ENCODE peak calls at places on chromosomes 3 and 15, in five cellular contexts. U is mesendoderm, R is PC-3, P is mammary epithelial cell, A is IMR-90. J is an unnamed sample.

GRCh38 chr3:73332558-73332957 is 271.1 kb downstream of the EBLN2 start:
- DNase-seq in U (no peak), R (no peak), P (no peak), A (no peak), J (no peak)

GRCh38 chr15:40014390-40014789 is 24.6 kb downstream of the SRP14 start:
- DNase-seq in U (peak; percentile 5), R (no peak), P (no peak), A (no peak), J (no peak)

GRCh38 chr3:73571238-73571741 is 53.5 kb downstream of the PDZRN3 start:
- DNase-seq in U (peak; percentile 87), R (no peak), P (no peak), A (no peak), J (no peak)

GRCh38 chr3:167198949-167199348 is 181.1 kb downstream of the ZBBX start:
- DNase-seq in U (no peak), R (no peak), P (no peak), A (no peak), J (no peak)

GRCh38 chr15:78685925-78686324 is 44.9 kb upstream of the CHRNB4 start:
- DNase-seq in U (no peak), R (no peak), P (no peak), A (no peak), J (no peak)

GRCh38 chr15:64180235-64180824 is 17.5 kb upstream of the PPIB start:
- DNase-seq in U (peak; percentile 61), R (no peak), P (no peak), A (no peak), J (no peak)

GRCh38 chr3:107740992-107741896 is 218.5 kb downstream of the BBX start:
- DNase-seq in U (peak; percentile 36), R (peak; percentile 61), P (peak; percentile 11), A (peak; percentile 45), J (no peak)

GRCh38 chr3:40044487-40044886 is 235.1 kb downstream of the MYRIP start:
- DNase-seq in U (no peak), R (no peak), P (peak; percentile 97), A (no peak), J (peak; percentile 87)

GRCh38 chr15:68511073-68511991 is 67.5 kb upstream of the CORO2B start:
- DNase-seq in U (no peak), R (no peak), P (no peak), A (peak; percentile 57), J (peak; percentile 93)

GRCh38 chr3:143972155-143972494 is 502 bp downstream of the DIPK2A start:
- DNase-seq in U (no peak), R (no peak), P (no peak), A (no peak), J (no peak)

GRCh38 chr3:40120816-40121215 is 188.7 kb upstream of the EIF1B start:
- DNase-seq in U (no peak), R (peak; percentile 21), P (peak; percentile 68), A (no peak), J (peak; percentile 63)

GRCh38 chr3:141729240-141729639 is 8.9 kb upstream of the RNF7 start:
- DNase-seq in U (peak; percentile 7), R (no peak), P (no peak), A (no peak), J (no peak)

GRCh38 chr3:107969994-107970896 is 120.6 kb downstream of the CD47 start:
- DNase-seq in U (no peak), R (peak; percentile 90), P (peak; percentile 67), A (peak; percentile 16), J (peak; percentile 57)

GRCh38 chr3:67245545-67245944 is 247.4 kb downstream of the KBTBD8 start:
- DNase-seq in U (peak; percentile 6), R (no peak), P (no peak), A (no peak), J (no peak)

GRCh38 chr3:118972974-118973373 is 61.7 kb downstream of the IGSF11 start:
- DNase-seq in U (no peak), R (no peak), P (no peak), A (no peak), J (no peak)

GRCh38 chr3:98796334-98796733 is 33.2 kb downstream of the ST3GAL6 start:
- DNase-seq in U (no peak), R (no peak), P (no peak), A (no peak), J (no peak)

GRCh38 chr15:28881170-28881569 is 4.6 kb upstream of the APBA2 start:
- DNase-seq in U (no peak), R (peak; percentile 26), P (no peak), A (peak; percentile 46), J (no peak)

GRCh38 chr3:14900881-14901873 is 46.2 kb upstream of the NR2C2 start:
- DNase-seq in U (no peak), R (no peak), P (no peak), A (no peak), J (no peak)

GRCh38 chr3:32392530-32393302 is 1.1 kb downstream of the CMTM7 start:
- DNase-seq in U (no peak), R (peak; percentile 77), P (peak; percentile 65), A (peak; percentile 77), J (peak; percentile 57)

GRCh38 chr3:13507791-13508339 is 27.8 kb downstream of the HDAC11 start:
- DNase-seq in U (peak; percentile 46), R (peak; percentile 68), P (peak; percentile 14), A (peak; percentile 13), J (no peak)
- H3K9ac ChIP-seq in U (no peak overlapping the region), R (no peak overlapping the region), P (no peak overlapping the region), A (no peak overlapping the region), J (no peak overlapping the region)

GRCh38 chr3:37387462-37387861 is 213.1 kb upstream of the LRRFIP2 start:
- DNase-seq in U (no peak), R (no peak), P (no peak), A (no peak), J (no peak)

GRCh38 chr3:37392957-37393356 is 218.6 kb upstream of the LRRFIP2 start:
- DNase-seq in U (no peak), R (no peak), P (no peak), A (no peak), J (no peak)

GRCh38 chr3:37386627-37387230 is 212.3 kb upstream of the LRRFIP2 start:
- DNase-seq in U (no peak), R (no peak), P (no peak), A (peak; percentile 14), J (no peak)

GRCh38 chr3:37396731-37397130 is 222.3 kb upstream of the LRRFIP2 start:
- DNase-seq in U (no peak), R (no peak), P (no peak), A (no peak), J (no peak)

DNA sequence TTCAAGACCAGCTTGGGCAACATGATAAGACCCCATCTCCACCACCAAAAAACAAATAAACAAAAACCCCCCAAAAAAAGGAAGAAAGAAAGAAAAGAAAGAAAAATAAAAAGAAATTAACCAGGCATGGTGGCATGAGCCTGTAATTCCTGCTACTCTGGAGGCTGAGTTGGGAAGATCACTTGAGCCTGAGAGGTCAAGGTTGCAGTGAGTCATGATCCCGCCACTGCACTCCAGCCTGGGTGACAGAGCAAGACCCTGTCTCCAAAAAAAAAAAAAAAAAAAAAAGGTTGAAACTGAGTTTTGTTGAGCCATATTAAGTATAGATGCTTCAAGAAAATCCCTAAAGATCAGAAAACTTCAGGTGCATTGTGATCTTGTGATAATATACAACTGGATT is 217.3 kb upstream of the LRRFIP2 start:
- DNase-seq in U (no peak), R (no peak), P (no peak), A (no peak), J (no peak)
- H3K9ac ChIP-seq in U (no peak overlapping the region), R (no peak overlapping the region), P (no peak overlapping the region), A (no peak overlapping the region), J (no peak overlapping the region)

DNA sequence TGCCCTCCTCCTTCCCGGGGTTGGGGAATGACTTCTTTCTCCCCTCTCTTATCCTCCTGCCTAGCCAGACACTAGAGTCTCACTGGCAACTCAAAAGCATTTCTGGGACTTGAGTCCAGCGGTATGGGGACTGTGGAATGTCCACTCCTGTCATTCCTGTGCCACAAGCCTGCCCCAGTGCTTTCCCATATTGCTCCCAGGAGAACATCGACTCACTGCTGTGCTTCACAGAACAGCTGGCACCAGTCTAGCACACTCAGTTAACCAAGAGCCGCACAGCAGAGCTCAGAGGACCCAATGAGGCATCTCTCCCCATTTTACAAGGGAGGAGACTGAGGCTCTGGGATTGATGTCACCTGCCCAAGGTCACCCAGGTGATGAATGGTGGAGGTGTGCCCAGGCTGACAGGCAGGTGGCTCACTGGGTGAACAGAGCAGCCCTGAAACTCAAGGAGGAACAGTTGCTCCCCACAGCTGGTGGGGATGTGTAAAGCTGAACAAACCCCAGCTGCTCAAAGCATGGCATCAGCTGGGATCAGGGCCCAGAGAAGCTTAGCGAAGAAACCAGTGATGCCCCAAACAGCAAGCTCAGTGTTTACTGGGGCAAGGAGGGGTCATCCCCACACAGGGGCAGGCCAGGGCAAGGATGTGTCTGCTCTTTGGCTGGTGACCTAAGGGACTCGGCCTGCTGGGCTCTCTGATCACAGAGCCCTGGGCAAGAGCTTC is 35.4 kb upstream of the DUSP7 start:
- DNase-seq in U (no peak), R (no peak), P (no peak), A (peak; percentile 49), J (no peak)
- H3K9ac ChIP-seq in U (no peak overlapping the region), R (no peak overlapping the region), P (no peak overlapping the region), A (no peak overlapping the region), J (peak overlapping the region; percentile 83)

GRCh38 chr15:55197719-55198118 is 978 bp upstream of the RSL24D1 start:
- DNase-seq in U (no peak), R (no peak), P (no peak), A (no peak), J (no peak)
- H3K9ac ChIP-seq in U (peak overlapping the region; percentile 96), R (peak overlapping the region; percentile 90), P (peak overlapping the region; percentile 93), A (peak overlapping the region; percentile 87), J (peak overlapping the region; percentile 96)

DNA sequence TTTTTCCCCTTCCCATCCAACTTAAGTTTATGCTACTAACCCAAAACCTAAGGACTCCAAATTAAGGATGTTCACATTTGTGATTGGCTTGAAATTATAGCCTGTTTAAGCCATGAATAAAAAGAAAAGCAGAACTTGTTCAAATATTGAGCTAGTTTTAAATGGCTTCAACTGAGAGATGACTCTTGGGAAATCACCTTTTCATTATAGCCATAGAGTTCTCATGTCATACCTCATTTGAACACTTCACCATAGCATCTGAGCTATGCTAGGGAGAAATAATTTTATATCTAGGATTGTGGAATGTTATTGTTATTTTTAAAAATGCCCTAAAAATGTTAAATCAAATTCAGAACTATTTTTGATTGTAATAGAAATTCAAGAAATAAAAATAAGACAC is 409.2 kb upstream of the RARB start:
- DNase-seq in U (no peak), R (no peak), P (no peak), A (no peak), J (no peak)
- H3K9ac ChIP-seq in U (no peak overlapping the region), R (no peak overlapping the region), P (no peak overlapping the region), A (no peak overlapping the region), J (no peak overlapping the region)

GRCh38 chr3:177144922-177145321 is 52.4 kb downstream of the TBL1XR1 start:
- DNase-seq in U (no peak), R (peak; percentile 38), P (peak; percentile 64), A (no peak), J (no peak)
- H3K9ac ChIP-seq in U (no peak overlapping the region), R (no peak overlapping the region), P (no peak overlapping the region), A (no peak overlapping the region), J (no peak overlapping the region)

GRCh38 chr3:152379415-152380042 is 110.8 kb downstream of the MBNL1 start:
- DNase-seq in U (no peak), R (no peak), P (no peak), A (peak; percentile 62), J (no peak)

GRCh38 chr3:152374260-152374990 is 105.7 kb downstream of the MBNL1 start:
- DNase-seq in U (no peak), R (no peak), P (no peak), A (no peak), J (no peak)

GRCh38 chr3:152377184-152377570 is 108.4 kb downstream of the MBNL1 start:
- DNase-seq in U (no peak), R (no peak), P (no peak), A (no peak), J (no peak)

GRCh38 chr3:152375546-152375945 is 106.8 kb downstream of the MBNL1 start:
- DNase-seq in U (no peak), R (peak; percentile 25), P (no peak), A (peak; percentile 67), J (peak; percentile 18)

GRCh38 chr3:152376351-152377183 is 107.8 kb downstream of the MBNL1 start:
- DNase-seq in U (no peak), R (peak; percentile 51), P (no peak), A (peak; percentile 84), J (peak; percentile 56)
- H3K9ac ChIP-seq in U (no peak overlapping the region), R (no peak overlapping the region), P (no peak overlapping the region), A (peak overlapping the region; percentile 70), J (peak overlapping the region; percentile 19)

J was measured in astrocyte.